ENCODE peak calls at places on chromosomes 1 and 21, in seven cellular contexts. J is ovary, K is sigmoid colon, W is A549, Y is tibial nerve, P is suprapubic skin, C is stomach. H is an unnamed sample.

GRCh38 chr1:226973898-226974543 is 33.9 kb downstream of the COQ8A start:
- DNase-seq in W (no peak), P (no peak), Y (peak; percentile 47), C (no peak), K (peak; percentile 91), J (peak; percentile 87), H (peak; percentile 33)

GRCh38 chr1:66464802-66465201 is 69.2 kb upstream of the SGIP1 start:
- DNase-seq in P (no peak), W (peak; percentile 16), J (no peak), Y (no peak), C (no peak), K (no peak), H (no peak)

GRCh38 chr1:68624233-68624632 is 127.4 kb upstream of the DEPDC1 start:
- DNase-seq in P (no peak), Y (no peak), K (no peak), J (no peak), C (no peak), W (peak; percentile 39), H (no peak)

GRCh38 chr21:45821315-45822001 is 160.1 kb upstream of the COL6A1 start:
- DNase-seq in J (no peak), Y (no peak), P (no peak), W (no peak), K (peak; percentile 62), C (no peak), H (no peak)

GRCh38 chr21:44578371-44579055 is 1.9 kb downstream of the KRTAP10-5 start:
- DNase-seq in C (no peak), Y (no peak), K (no peak), J (peak; percentile 7), W (no peak), P (no peak), H (no peak)

GRCh38 chr1:22216210-22216883 is 73.5 kb upstream of the WNT4 start:
- DNase-seq in C (no peak), J (no peak), Y (no peak), P (no peak), K (peak; percentile 30), W (no peak), H (no peak)

GRCh38 chr21:43315244-43316137 is 111.4 kb downstream of the SIK1 start:
- DNase-seq in C (no peak), K (no peak), P (no peak), J (no peak), W (no peak), Y (no peak), H (no peak)

GRCh38 chr1:202998836-202999750 is 8.1 kb upstream of the TMEM183A start:
- DNase-seq in K (no peak), J (peak; percentile 62), P (no peak), W (peak; percentile 60), C (peak; percentile 64), Y (peak; percentile 90), H (peak; percentile 54)

GRCh38 chr1:1614204-1614953 is 921 bp upstream of the MIB2 start:
- DNase-seq in K (no peak), P (peak; percentile 84), C (peak; percentile 40), J (peak; percentile 71), Y (no peak), W (no peak), H (peak; percentile 58)

GRCh38 chr1:5980314-5981008 is 11.8 kb downstream of the NPHP4 start:
- DNase-seq in Y (peak; percentile 59), W (peak; percentile 66), P (no peak), J (no peak), C (no peak), K (peak; percentile 80), H (no peak)

GRCh38 chr1:89809556-89809955 is 11.3 kb upstream of the LRRC8D start:
- DNase-seq in W (no peak), Y (no peak), K (no peak), C (no peak), P (no peak), J (no peak), H (no peak)

GRCh38 chr1:54107131-54107530 is 45.7 kb downstream of the CDCP2 start:
- DNase-seq in J (no peak), W (no peak), Y (no peak), K (no peak), C (no peak), P (no peak), H (no peak)

GRCh38 chr1:193083365-193084088 is 21.7 kb downstream of the GLRX2 start:
- DNase-seq in K (no peak), C (no peak), Y (no peak), W (no peak), P (no peak), J (no peak), H (no peak)

GRCh38 chr1:942864-943533 is 16.1 kb downstream of the NOC2L start:
- DNase-seq in C (no peak), Y (no peak), J (peak; percentile 81), P (no peak), W (peak; percentile 95), K (peak; percentile 86), H (peak; percentile 46)

GRCh38 chr1:26530898-26531598 is 1.5 kb downstream of the RPS6KA1 start:
- DNase-seq in P (no peak), Y (no peak), W (peak; percentile 72), C (peak; percentile 81), J (no peak), K (no peak), H (peak; percentile 94)

GRCh38 chr1:113946668-113947387 is 17.7 kb downstream of the HIPK1 start:
- DNase-seq in W (no peak), Y (no peak), C (no peak), J (no peak), P (no peak), K (no peak), H (no peak)

GRCh38 chr21:44858291-44858690 is 15.2 kb downstream of the PTTG1IP start:
- DNase-seq in W (no peak), C (no peak), P (peak; percentile 63), Y (no peak), J (no peak), K (no peak), H (no peak)

GRCh38 chr21:32278068-32278467 is 781 bp downstream of the MIS18A start:
- DNase-seq in W (no peak), C (no peak), P (no peak), K (no peak), Y (no peak), J (no peak), H (no peak)

GRCh38 chr1:170790651-170791071 is 126.7 kb downstream of the PRRX1 start:
- DNase-seq in C (no peak), K (no peak), Y (no peak), J (no peak), P (no peak), W (no peak), H (no peak)

GRCh38 chr1:27109103-27109822 is 45.7 kb downstream of the SLC9A1 start:
- DNase-seq in J (no peak), C (peak; percentile 64), P (no peak), K (no peak), W (peak; percentile 52), Y (no peak), H (peak; percentile 58)

GRCh38 chr1:55053265-55053954 is 14.1 kb downstream of the PCSK9 start:
- DNase-seq in K (no peak), J (no peak), C (no peak), Y (peak; percentile 20), P (peak; percentile 40), W (no peak), H (no peak)

GRCh38 chr1:198318092-198318491 is 161.3 kb downstream of the NEK7 start:
- DNase-seq in K (no peak), P (no peak), W (no peak), Y (no peak), J (no peak), C (no peak), H (no peak)

GRCh38 chr1:44587796-44588460 is 86.4 kb downstream of the TMEM53 start:
- DNase-seq in C (no peak), Y (no peak), W (no peak), P (no peak), J (no peak), K (no peak), H (peak; percentile 65)

GRCh38 chr1:201552941-201553341 is 14.0 kb downstream of the NAV1 start:
- DNase-seq in K (no peak), P (no peak), J (no peak), W (no peak), Y (no peak), C (no peak), H (no peak)

GRCh38 chr1:45884700-45885099 is 81.3 kb downstream of the MAST2 start:
- DNase-seq in C (no peak), P (no peak), K (no peak), J (no peak), Y (no peak), W (peak; percentile 55), H (peak; percentile 24)
- TF ChIP-seq EP300 in C (no peak), P (no peak), K (no peak), J (no peak), Y (no peak), W (no peak), H (no peak)

GRCh38 chr1:115337633-115338456 is at the start of gene NGF:
- DNase-seq in C (no peak), W (peak; percentile 27), J (peak; percentile 85), P (peak; percentile 65), Y (no peak), K (peak; percentile 77), H (no peak)
- H3K4me3 ChIP-seq in C (peak within 1 kb of the TSS; percentile 40), W (peak within 1 kb of the TSS; percentile 71), J (peak within 1 kb of the TSS; percentile 84), P (peak within 1 kb of the TSS; percentile 56), Y (peak within 1 kb of the TSS; percentile 45), K (peak within 1 kb of the TSS; percentile 55), H (peak within 1 kb of the TSS; percentile 1)

GRCh38 chr1:151990856-151991198 is 2.8 kb downstream of the S100A10 start:
- DNase-seq in P (no peak), Y (peak; percentile 61), K (peak; percentile 74), C (peak; percentile 55), W (peak; percentile 70), J (peak; percentile 68), H (peak; percentile 71)
- TF ChIP-seq EP300 in P (no peak), Y (no peak), K (no peak), C (no peak), W (no peak), J (no peak), H (no peak)

GRCh38 chr1:38817267-38817957 is 42.2 kb downstream of the RRAGC start:
- DNase-seq in J (no peak), C (no peak), W (no peak), K (no peak), P (no peak), Y (no peak), H (no peak)

GRCh38 chr1:38815903-38816627 is 43.5 kb downstream of the RRAGC start:
- DNase-seq in K (no peak), W (no peak), Y (no peak), J (no peak), C (no peak), P (no peak), H (peak; percentile 20)

GRCh38 chr1:38812981-38813380 is 46.6 kb downstream of the RRAGC start:
- DNase-seq in W (no peak), J (no peak), C (no peak), Y (no peak), P (no peak), K (no peak), H (no peak)

GRCh38 chr1:38814984-38815464 is 44.5 kb downstream of the RRAGC start:
- DNase-seq in P (no peak), Y (no peak), K (no peak), C (no peak), J (no peak), W (no peak), H (no peak)

DNA sequence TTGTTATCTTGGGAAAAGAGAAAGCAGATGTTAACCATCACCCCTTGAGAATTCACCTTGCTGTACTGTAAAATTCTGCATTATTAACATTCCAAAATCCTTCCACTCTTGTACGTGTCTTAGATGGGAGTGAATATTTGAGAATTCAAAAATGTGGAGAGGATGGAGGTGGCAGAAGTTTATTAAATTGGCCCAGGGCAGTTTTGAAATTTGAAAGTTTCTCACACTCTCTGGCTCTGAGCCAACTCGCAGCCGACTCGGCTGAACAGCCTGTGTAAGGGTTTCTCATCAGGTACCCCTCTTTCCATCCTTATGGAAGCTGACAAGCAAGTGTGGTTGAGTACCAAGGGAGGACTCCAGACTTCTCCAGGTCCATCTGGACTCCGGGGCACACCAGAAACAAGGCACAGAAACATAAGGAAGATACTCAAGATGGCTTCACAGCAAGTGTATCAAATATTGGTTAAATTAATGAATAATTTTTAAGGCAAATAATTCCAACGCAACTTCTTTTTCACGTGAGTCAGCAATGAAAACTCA is 45.1 kb downstream of the RRAGC start:
- DNase-seq in Y (no peak), K (no peak), P (no peak), C (no peak), J (no peak), W (no peak), H (no peak)
- H3K4me3 ChIP-seq in Y (no peak overlapping the region), K (no peak overlapping the region), P (no peak overlapping the region), C (no peak overlapping the region), J (no peak overlapping the region), W (no peak overlapping the region), H (no peak overlapping the region)

H was measured in transverse colon.